ENCODE peak calls at places on chromosome X, in ten cellular contexts. One of them, this sample, is unnamed.

GRCh38 chrX:115898382-115899001 is 272.1 kb upstream of the AGTR2 start:
- DNase-seq in fibroblast of lung: no peak
- DNase-seq in A549: peak
- DNase-seq in stomach: peak
- DNase-seq in cardiac muscle cell: peak
- DNase-seq in brain microvascular endothelial cell: no peak
- DNase-seq in keratinocyte: no peak
- DNase-seq in spleen: peak
- DNase-seq in OCI-LY7: peak
- DNase-seq in pancreas: peak
- DNase-seq in this sample: no peak

GRCh38 chrX:148618472-148619445 is 118.3 kb downstream of the AFF2 start:
- DNase-seq in OCI-LY7: no peak
- DNase-seq in fibroblast of lung: no peak
- DNase-seq in stomach: no peak
- DNase-seq in brain microvascular endothelial cell: no peak
- DNase-seq in A549: no peak
- DNase-seq in cardiac muscle cell: no peak
- DNase-seq in keratinocyte: no peak
- DNase-seq in spleen: no peak
- DNase-seq in pancreas: no peak
- DNase-seq in this sample: no peak

GRCh38 chrX:85111347-85111746 is 107.7 kb downstream of the APOOL start:
- DNase-seq in A549: no peak
- DNase-seq in brain microvascular endothelial cell: no peak
- DNase-seq in cardiac muscle cell: peak
- DNase-seq in keratinocyte: no peak
- DNase-seq in spleen: no peak
- DNase-seq in fibroblast of lung: peak
- DNase-seq in pancreas: no peak
- DNase-seq in OCI-LY7: peak
- DNase-seq in stomach: no peak
- DNase-seq in this sample: no peak

GRCh38 chrX:12564221-12564620 is 227.0 kb upstream of the PRPS2 start:
- DNase-seq in pancreas: no peak
- DNase-seq in OCI-LY7: no peak
- DNase-seq in cardiac muscle cell: no peak
- DNase-seq in keratinocyte: no peak
- DNase-seq in stomach: no peak
- DNase-seq in A549: no peak
- DNase-seq in fibroblast of lung: no peak
- DNase-seq in spleen: no peak
- DNase-seq in brain microvascular endothelial cell: no peak
- DNase-seq in this sample: no peak

GRCh38 chrX:122504026-122504425 is 680.1 kb upstream of the GRIA3 start:
- DNase-seq in A549: no peak
- DNase-seq in pancreas: no peak
- DNase-seq in spleen: no peak
- DNase-seq in OCI-LY7: no peak
- DNase-seq in keratinocyte: no peak
- DNase-seq in stomach: no peak
- DNase-seq in brain microvascular endothelial cell: no peak
- DNase-seq in cardiac muscle cell: no peak
- DNase-seq in fibroblast of lung: no peak
- DNase-seq in this sample: no peak

GRCh38 chrX:78321809-78322208 is 5.6 kb downstream of the CYSLTR1 start:
- DNase-seq in cardiac muscle cell: no peak
- DNase-seq in brain microvascular endothelial cell: no peak
- DNase-seq in spleen: peak
- DNase-seq in A549: no peak
- DNase-seq in fibroblast of lung: no peak
- DNase-seq in keratinocyte: no peak
- DNase-seq in OCI-LY7: peak
- DNase-seq in pancreas: peak
- DNase-seq in stomach: peak
- DNase-seq in this sample: no peak

GRCh38 chrX:136768469-136769084 is 12.2 kb downstream of the ARHGEF6 start:
- DNase-seq in cardiac muscle cell: no peak
- DNase-seq in OCI-LY7: peak
- DNase-seq in stomach: no peak
- DNase-seq in keratinocyte: no peak
- DNase-seq in brain microvascular endothelial cell: peak
- DNase-seq in pancreas: no peak
- DNase-seq in spleen: peak
- DNase-seq in A549: no peak
- DNase-seq in fibroblast of lung: peak
- DNase-seq in this sample: no peak

GRCh38 chrX:1358793-1359476 is 22.4 kb downstream of the IL3RA start:
- DNase-seq in spleen: peak
- DNase-seq in pancreas: no peak
- DNase-seq in A549: no peak
- DNase-seq in keratinocyte: no peak
- DNase-seq in fibroblast of lung: no peak
- DNase-seq in cardiac muscle cell: no peak
- DNase-seq in stomach: no peak
- DNase-seq in brain microvascular endothelial cell: no peak
- DNase-seq in OCI-LY7: no peak
- DNase-seq in this sample: no peak

GRCh38 chrX:45517090-45517973 is 316.7 kb upstream of the DIPK2B start:
- DNase-seq in OCI-LY7: no peak
- DNase-seq in spleen: no peak
- DNase-seq in pancreas: no peak
- DNase-seq in fibroblast of lung: peak
- DNase-seq in keratinocyte: no peak
- DNase-seq in brain microvascular endothelial cell: peak
- DNase-seq in A549: peak
- DNase-seq in cardiac muscle cell: no peak
- DNase-seq in stomach: no peak
- DNase-seq in this sample: no peak

GRCh38 chrX:135595543-135595942 is 75.1 kb downstream of the INTS6L start:
- DNase-seq in brain microvascular endothelial cell: no peak
- DNase-seq in pancreas: no peak
- DNase-seq in A549: no peak
- DNase-seq in keratinocyte: no peak
- DNase-seq in stomach: no peak
- DNase-seq in cardiac muscle cell: no peak
- DNase-seq in OCI-LY7: no peak
- DNase-seq in fibroblast of lung: no peak
- DNase-seq in spleen: no peak
- DNase-seq in this sample: no peak

GRCh38 chrX:53047228-53047627 is 1.4 kb upstream of the GPR173 start:
- DNase-seq in stomach: no peak
- DNase-seq in fibroblast of lung: peak
- DNase-seq in brain microvascular endothelial cell: no peak
- DNase-seq in spleen: no peak
- DNase-seq in A549: no peak
- DNase-seq in cardiac muscle cell: peak
- DNase-seq in keratinocyte: no peak
- DNase-seq in pancreas: no peak
- DNase-seq in OCI-LY7: peak
- DNase-seq in this sample: no peak

GRCh38 chrX:152915541-152916241 is 17.8 kb downstream of the ZNF185 start:
- DNase-seq in fibroblast of lung: peak
- DNase-seq in A549: peak
- DNase-seq in stomach: no peak
- DNase-seq in cardiac muscle cell: peak
- DNase-seq in brain microvascular endothelial cell: peak
- DNase-seq in spleen: no peak
- DNase-seq in OCI-LY7: peak
- DNase-seq in keratinocyte: no peak
- DNase-seq in pancreas: no peak
- DNase-seq in this sample: no peak

GRCh38 chrX:16212024-16212423 is 44.7 kb downstream of the MAGEB17 start:
- DNase-seq in cardiac muscle cell: no peak
- DNase-seq in brain microvascular endothelial cell: no peak
- DNase-seq in A549: peak
- DNase-seq in OCI-LY7: no peak
- DNase-seq in stomach: no peak
- DNase-seq in fibroblast of lung: no peak
- DNase-seq in spleen: no peak
- DNase-seq in pancreas: no peak
- DNase-seq in keratinocyte: no peak
- DNase-seq in this sample: no peak

GRCh38 chrX:97367149-97367548 is 483.4 kb downstream of the RPA4 start:
- DNase-seq in OCI-LY7: no peak
- DNase-seq in spleen: no peak
- DNase-seq in stomach: no peak
- DNase-seq in fibroblast of lung: peak
- DNase-seq in keratinocyte: no peak
- DNase-seq in A549: no peak
- DNase-seq in brain microvascular endothelial cell: no peak
- DNase-seq in cardiac muscle cell: no peak
- DNase-seq in pancreas: no peak
- DNase-seq in this sample: no peak

GRCh38 chrX:151970661-151971060 is 3.8 kb downstream of the GABRE start:
- DNase-seq in brain microvascular endothelial cell: peak
- DNase-seq in OCI-LY7: no peak
- DNase-seq in fibroblast of lung: peak
- DNase-seq in stomach: peak
- DNase-seq in cardiac muscle cell: no peak
- DNase-seq in A549: peak
- DNase-seq in keratinocyte: no peak
- DNase-seq in spleen: no peak
- DNase-seq in pancreas: peak
- DNase-seq in this sample: peak

DNA sequence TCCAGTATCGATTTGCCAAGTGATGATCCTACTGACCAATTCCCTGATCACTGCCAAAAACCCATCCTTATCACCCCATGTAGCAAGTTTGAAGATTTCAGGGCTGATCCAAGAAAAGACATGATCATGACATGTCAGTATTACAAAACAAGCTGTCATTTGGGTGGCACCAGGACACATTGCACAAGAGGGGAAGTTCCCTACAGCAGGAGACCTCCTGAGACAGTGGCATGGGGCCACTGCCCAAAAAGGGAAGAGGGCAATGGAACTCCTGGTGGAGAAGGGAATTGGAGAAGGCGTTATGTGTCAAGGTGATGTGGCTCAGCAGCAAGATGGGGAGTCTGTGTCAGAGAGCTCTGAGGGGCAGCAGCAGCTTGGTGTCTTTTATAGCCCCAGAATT is 43.4 kb downstream of the ZNF182 start:
- DNase-seq in cardiac muscle cell: no peak
- DNase-seq in spleen: no peak
- DNase-seq in pancreas: no peak
- DNase-seq in brain microvascular endothelial cell: no peak
- DNase-seq in stomach: no peak
- DNase-seq in OCI-LY7: no peak
- DNase-seq in fibroblast of lung: no peak
- DNase-seq in A549: no peak
- DNase-seq in keratinocyte: no peak
- DNase-seq in this sample: no peak
- H3K27ac ChIP-seq in cardiac muscle cell: no peak
- H3K27ac ChIP-seq in spleen: no peak
- H3K27ac ChIP-seq in pancreas: no peak
- H3K27ac ChIP-seq in brain microvascular endothelial cell: no peak
- H3K27ac ChIP-seq in stomach: no peak
- H3K27ac ChIP-seq in OCI-LY7: no peak
- H3K27ac ChIP-seq in fibroblast of lung: no peak
- H3K27ac ChIP-seq in A549: no peak
- H3K27ac ChIP-seq in keratinocyte: no peak
- H3K27ac ChIP-seq in this sample: no peak

GRCh38 chrX:56222473-56223000 is 9.6 kb upstream of the KLF8 start:
- DNase-seq in fibroblast of lung: no peak
- DNase-seq in cardiac muscle cell: no peak
- DNase-seq in spleen: no peak
- DNase-seq in OCI-LY7: no peak
- DNase-seq in A549: no peak
- DNase-seq in stomach: no peak
- DNase-seq in brain microvascular endothelial cell: no peak
- DNase-seq in pancreas: no peak
- DNase-seq in keratinocyte: no peak
- DNase-seq in this sample: no peak

GRCh38 chrX:56221101-56221500 is 11.1 kb upstream of the KLF8 start:
- DNase-seq in cardiac muscle cell: no peak
- DNase-seq in OCI-LY7: no peak
- DNase-seq in brain microvascular endothelial cell: no peak
- DNase-seq in pancreas: no peak
- DNase-seq in stomach: no peak
- DNase-seq in fibroblast of lung: no peak
- DNase-seq in A549: no peak
- DNase-seq in spleen: no peak
- DNase-seq in keratinocyte: no peak
- DNase-seq in this sample: no peak

GRCh38 chrX:56216332-56216731 is 15.8 kb upstream of the KLF8 start:
- DNase-seq in keratinocyte: no peak
- DNase-seq in brain microvascular endothelial cell: no peak
- DNase-seq in OCI-LY7: no peak
- DNase-seq in stomach: no peak
- DNase-seq in pancreas: no peak
- DNase-seq in cardiac muscle cell: no peak
- DNase-seq in A549: no peak
- DNase-seq in spleen: no peak
- DNase-seq in fibroblast of lung: no peak
- DNase-seq in this sample: no peak

DNA sequence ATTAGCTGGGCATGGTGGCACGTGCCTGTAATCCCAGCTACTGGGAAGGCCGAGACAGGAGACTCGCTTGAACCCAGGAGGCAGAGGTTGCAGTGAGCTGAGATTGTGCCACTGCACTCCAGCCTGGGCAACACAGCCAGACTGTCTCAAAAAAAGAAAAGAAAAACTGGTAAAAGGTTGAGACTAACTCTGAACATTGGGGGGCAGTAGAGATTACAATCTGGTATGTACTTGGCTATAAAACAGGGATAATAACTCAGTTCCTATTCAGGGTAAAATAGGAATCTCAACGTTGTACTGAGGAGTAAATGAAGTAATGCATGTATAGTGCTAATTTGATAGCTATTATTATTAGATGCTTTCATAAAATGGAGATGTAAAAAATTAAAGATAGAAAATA is 12.5 kb upstream of the KLF8 start:
- DNase-seq in stomach: no peak
- DNase-seq in fibroblast of lung: peak
- DNase-seq in pancreas: no peak
- DNase-seq in OCI-LY7: no peak
- DNase-seq in A549: no peak
- DNase-seq in cardiac muscle cell: no peak
- DNase-seq in keratinocyte: no peak
- DNase-seq in brain microvascular endothelial cell: no peak
- DNase-seq in spleen: no peak
- DNase-seq in this sample: no peak
- TF ChIP-seq CTCF in stomach: no peak
- TF ChIP-seq CTCF in fibroblast of lung: no peak
- TF ChIP-seq CTCF in pancreas: no peak
- TF ChIP-seq CTCF in OCI-LY7: peak
- TF ChIP-seq CTCF in A549: no peak
- TF ChIP-seq CTCF in cardiac muscle cell: no peak
- TF ChIP-seq CTCF in keratinocyte: no peak
- TF ChIP-seq CTCF in brain microvascular endothelial cell: no peak
- TF ChIP-seq CTCF in spleen: peak
- TF ChIP-seq CTCF in this sample: no peak

GRCh38 chrX:72309297-72310071 is 3.8 kb upstream of the CITED1 start:
- DNase-seq in cardiac muscle cell: no peak
- DNase-seq in pancreas: no peak
- DNase-seq in stomach: no peak
- DNase-seq in spleen: no peak
- DNase-seq in OCI-LY7: no peak
- DNase-seq in brain microvascular endothelial cell: no peak
- DNase-seq in keratinocyte: no peak
- DNase-seq in A549: no peak
- DNase-seq in fibroblast of lung: no peak
- DNase-seq in this sample: no peak
- H3K27ac ChIP-seq in cardiac muscle cell: no peak
- H3K27ac ChIP-seq in pancreas: no peak
- H3K27ac ChIP-seq in stomach: no peak
- H3K27ac ChIP-seq in spleen: no peak
- H3K27ac ChIP-seq in OCI-LY7: no peak
- H3K27ac ChIP-seq in brain microvascular endothelial cell: no peak
- H3K27ac ChIP-seq in keratinocyte: no peak
- H3K27ac ChIP-seq in A549: no peak
- H3K27ac ChIP-seq in fibroblast of lung: no peak
- H3K27ac ChIP-seq in this sample: no peak

GRCh38 chrX:47201545-47201944 is 7.9 kb downstream of the UBA1 start:
- DNase-seq in pancreas: no peak
- DNase-seq in stomach: no peak
- DNase-seq in A549: no peak
- DNase-seq in fibroblast of lung: no peak
- DNase-seq in spleen: no peak
- DNase-seq in OCI-LY7: no peak
- DNase-seq in cardiac muscle cell: no peak
- DNase-seq in keratinocyte: no peak
- DNase-seq in brain microvascular endothelial cell: no peak
- DNase-seq in this sample: no peak
- TF ChIP-seq CTCF in pancreas: no peak
- TF ChIP-seq CTCF in stomach: no peak
- TF ChIP-seq CTCF in A549: no peak
- TF ChIP-seq CTCF in fibroblast of lung: no peak
- TF ChIP-seq CTCF in spleen: no peak
- TF ChIP-seq CTCF in OCI-LY7: no peak
- TF ChIP-seq CTCF in cardiac muscle cell: no peak
- TF ChIP-seq CTCF in keratinocyte: no peak
- TF ChIP-seq CTCF in brain microvascular endothelial cell: no peak
- TF ChIP-seq CTCF in this sample: no peak

This sample was measured in suprapubic skin.